ENCODE peak calls at places on chromosomes 4 and X, in five cellular contexts. W is HCT116, A is testis, D is uterus, P is Peyer's patch. F is an unnamed sample.

GRCh38 chrX:40106677-40107290 is 9.0 kb upstream of the BCOR start:
- DNase-seq in W (no peak), A (no peak), D (no peak), P (no peak), F (no peak)

GRCh38 chr4:88745581-88746163 is 48.0 kb upstream of the NAP1L5 start:
- DNase-seq in W (no peak), A (no peak), D (no peak), P (no peak), F (no peak)

GRCh38 chr4:174037049-174037448 is 246.4 kb downstream of the FBXO8 start:
- DNase-seq in W (no peak), A (no peak), D (no peak), P (no peak), F (peak)

GRCh38 chr4:86895692-86896488 is 3.7 kb upstream of the C4orf36 start:
- DNase-seq in W (peak), A (peak), D (no peak), P (no peak), F (no peak)

GRCh38 chrX:122113376-122113775 is 1066.0 kb downstream of the GLUD2 start:
- DNase-seq in W (no peak), A (no peak), D (no peak), P (no peak), F (no peak)

GRCh38 chr4:13546855-13547562 is 2.7 kb upstream of the NKX3-2 start:
- DNase-seq in W (no peak), A (no peak), D (no peak), P (peak), F (peak)

GRCh38 chr4:86927843-86928395 is 6.9 kb upstream of the AFF1 start:
- DNase-seq in W (no peak), A (no peak), D (peak), P (no peak), F (peak)

GRCh38 chr4:119284876-119285611 is 36.9 kb downstream of the FABP2 start:
- DNase-seq in W (no peak), A (no peak), D (no peak), P (no peak), F (no peak)

GRCh38 chrX:147637190-147637589 is 274.5 kb upstream of the FMR1 start:
- DNase-seq in W (no peak), A (no peak), D (no peak), P (no peak), F (no peak)
- H3K4me3 ChIP-seq in W (no peak), A (no peak), D (no peak), P (no peak), F (no peak)

GRCh38 chrX:48573690-48574269 is 504 bp upstream of the RBM3 start:
- DNase-seq in W (no peak), A (peak), D (peak), P (no peak), F (peak)
- TF ChIP-seq POLR2A in W (no peak), A (no peak), D (no peak), P (no peak), F (no peak)

GRCh38 chr4:73726000-73726399 is 14.4 kb upstream of the CXCL8 start:
- DNase-seq in W (peak), A (no peak), D (no peak), P (no peak), F (no peak)

GRCh38 chr4:73729534-73730165 is 10.7 kb upstream of the CXCL8 start:
- DNase-seq in W (peak), A (peak), D (peak), P (no peak), F (peak)

GRCh38 chr4:73730292-73730691 is 10.1 kb upstream of the CXCL8 start:
- DNase-seq in W (no peak), A (no peak), D (no peak), P (no peak), F (no peak)

GRCh38 chr4:73727685-73728084 is 12.7 kb upstream of the CXCL8 start:
- DNase-seq in W (no peak), A (no peak), D (no peak), P (no peak), F (no peak)

GRCh38 chr4:73728091-73728741 is 12.2 kb upstream of the CXCL8 start:
- DNase-seq in W (no peak), A (no peak), D (no peak), P (no peak), F (no peak)
- TF ChIP-seq CTCF in W (no peak), A (no peak), D (no peak), P (no peak), F (no peak)

DNA sequence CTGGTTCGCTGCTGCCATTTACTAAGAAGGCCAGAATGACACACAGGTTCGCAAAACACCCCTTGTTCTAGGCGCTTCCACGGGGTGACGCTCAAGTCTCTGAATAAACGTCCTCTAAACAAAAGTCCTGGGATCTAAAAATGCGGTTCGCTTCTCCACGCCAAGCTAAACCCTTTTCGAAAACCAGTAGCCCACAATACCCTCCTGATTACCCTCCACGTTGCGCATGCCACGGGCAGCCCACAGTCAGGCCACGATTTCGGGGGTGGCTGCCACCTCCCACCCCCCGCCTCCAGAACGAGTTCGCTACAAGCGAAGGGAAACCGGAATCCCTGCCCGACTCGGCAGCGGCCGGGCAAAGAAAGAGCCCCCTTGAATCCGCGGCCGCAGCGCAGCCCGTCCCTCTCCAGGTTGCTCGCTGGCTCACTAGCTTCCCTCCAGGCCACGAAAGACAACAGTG is 423 bp downstream of the RPL39 start:
- DNase-seq in W (no peak), A (peak), D (no peak), P (no peak), F (no peak)
- H3K4me3 ChIP-seq in W (peak), A (peak), D (peak), P (peak), F (peak)

GRCh38 chr4:3864736-3865721 is 98.8 kb downstream of the ADRA2C start:
- DNase-seq in W (no peak), A (no peak), D (no peak), P (no peak), F (no peak)

GRCh38 chr4:3868146-3868840 is 102.1 kb downstream of the ADRA2C start:
- DNase-seq in W (no peak), A (no peak), D (no peak), P (peak), F (no peak)

GRCh38 chr4:3867403-3868100 is 101.4 kb downstream of the ADRA2C start:
- DNase-seq in W (no peak), A (no peak), D (no peak), P (peak), F (no peak)

GRCh38 chr4:3865986-3866812 is 100.0 kb downstream of the ADRA2C start:
- DNase-seq in W (no peak), A (no peak), D (no peak), P (peak), F (no peak)

DNA sequence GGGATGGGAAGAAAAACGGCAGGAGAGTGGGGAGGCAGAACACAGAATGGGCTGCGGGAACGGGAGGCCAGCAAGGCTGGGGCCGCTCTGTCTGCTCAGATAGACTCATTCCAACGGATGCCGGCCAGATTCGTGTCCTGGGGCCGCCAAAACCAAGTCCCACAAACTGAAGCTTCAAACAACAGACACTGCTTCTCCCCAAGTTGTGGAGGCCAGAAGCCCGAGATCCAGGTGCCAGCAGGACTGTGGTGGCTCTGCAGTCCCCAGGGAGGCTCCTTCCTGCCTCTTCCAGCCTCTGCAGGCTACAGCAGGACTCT is 100.6 kb downstream of the ADRA2C start:
- DNase-seq in W (no peak), A (no peak), D (no peak), P (peak), F (no peak)
- TF ChIP-seq POLR2A in W (no peak), A (no peak), D (no peak), P (no peak), F (no peak)

GRCh38 chrX:140064993-140065392 is 99.7 kb upstream of the CXorf66 start:
- DNase-seq in W (no peak), A (no peak), D (no peak), P (no peak), F (no peak)

GRCh38 chrX:140071037-140071436 is 105.7 kb upstream of the CXorf66 start:
- DNase-seq in W (no peak), A (no peak), D (no peak), P (no peak), F (no peak)

DNA sequence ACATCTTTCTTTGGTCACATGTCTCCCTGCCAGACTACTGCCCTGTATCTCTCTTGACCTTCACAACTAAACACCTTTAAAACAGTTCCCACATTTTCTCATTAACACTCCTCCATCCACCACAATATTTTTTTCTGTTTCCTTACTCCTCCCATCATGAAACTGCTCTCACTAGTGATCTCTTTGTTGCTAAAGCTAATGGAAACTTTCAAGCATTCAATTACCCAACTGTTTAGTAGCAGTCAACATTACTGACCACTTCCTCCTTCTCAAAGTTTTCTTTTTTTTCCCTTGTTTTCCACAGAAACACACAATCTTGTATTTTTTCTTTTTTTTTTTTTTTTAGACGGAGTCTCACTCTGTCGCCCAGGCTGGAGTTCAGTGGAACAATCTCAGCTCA is 100.9 kb upstream of the CXorf66 start:
- DNase-seq in W (no peak), A (no peak), D (no peak), P (no peak), F (no peak)
- TF ChIP-seq CTCF in W (no peak), A (no peak), D (no peak), P (no peak), F (no peak)

DNA sequence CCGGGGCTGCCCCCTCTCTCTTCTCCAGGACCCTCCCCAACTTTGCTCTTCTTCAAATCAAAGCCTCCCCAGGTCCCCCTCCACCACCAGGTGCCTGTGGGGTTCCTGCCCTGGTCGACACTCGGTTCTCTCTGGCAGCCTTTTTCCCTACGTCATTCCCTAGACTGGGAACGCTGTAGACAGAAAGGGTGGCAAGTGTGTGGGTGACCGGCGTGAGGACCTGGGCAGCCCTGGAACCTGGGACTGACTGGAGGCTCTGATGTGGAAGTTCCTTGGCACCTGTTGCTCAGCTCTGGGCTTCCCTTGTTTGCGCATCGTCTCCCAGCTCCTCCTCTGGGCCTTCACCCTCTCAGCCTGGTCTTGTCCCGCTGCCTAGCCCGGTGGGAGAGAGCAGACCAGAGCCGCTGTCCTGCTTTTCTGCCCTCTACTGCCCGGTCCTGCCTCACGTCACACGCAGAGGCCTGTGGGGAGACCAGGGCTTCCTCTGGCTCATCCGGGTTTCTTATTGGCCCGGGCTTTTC is 1.3 kb downstream of the TACC3 start:
- DNase-seq in W (no peak), A (no peak), D (no peak), P (peak), F (no peak)
- H3K4me3 ChIP-seq in W (peak), A (no peak), D (no peak), P (peak), F (no peak)

GRCh38 chr4:66373268-66373667 is 703.0 kb upstream of the EPHA5 start:
- DNase-seq in W (no peak), A (no peak), D (no peak), P (no peak), F (no peak)
- TF ChIP-seq POLR2A in W (no peak), A (no peak), D (no peak), P (no peak), F (no peak)

F was measured in lower leg skin.